ENCODE peak calls at places on chromosomes 7 and 10, in four cellular contexts. One of them, this sample, is unnamed.

GRCh38 chr10:13904053-13904452 is 317.3 kb downstream of the PRPF18 start:
- DNase-seq in ELR: no peak
- DNase-seq in NCI-H1694: no peak
- DNase-seq in colonic mucosa: no peak
- DNase-seq in this sample: no peak

GRCh38 chr7:157905740-157906461 is 569.1 kb downstream of the DNAJB6 start:
- DNase-seq in colonic mucosa: no peak
- DNase-seq in NCI-H1694: no peak
- DNase-seq in ELR: no peak
- DNase-seq in this sample: no peak

GRCh38 chr10:82668266-82668665 is 793.3 kb downstream of the NRG3 start:
- DNase-seq in NCI-H1694: no peak
- DNase-seq in ELR: peak; percentile 1
- DNase-seq in colonic mucosa: no peak
- DNase-seq in this sample: peak; percentile 38

GRCh38 chr7:6252748-6253147 is 19.7 kb downstream of the CYTH3 start:
- DNase-seq in NCI-H1694: no peak
- DNase-seq in colonic mucosa: no peak
- DNase-seq in ELR: no peak
- DNase-seq in this sample: no peak

GRCh38 chr10:4254101-4254994 is 469.3 kb upstream of the KLF6 start:
- DNase-seq in colonic mucosa: no peak
- DNase-seq in ELR: peak; percentile 70
- DNase-seq in NCI-H1694: no peak
- DNase-seq in this sample: no peak

GRCh38 chr10:70657036-70657435 is 15.3 kb upstream of the ADAMTS14 start:
- DNase-seq in NCI-H1694: no peak
- DNase-seq in colonic mucosa: no peak
- DNase-seq in ELR: no peak
- DNase-seq in this sample: no peak

GRCh38 chr10:31949266-31949665 is 20.6 kb upstream of the ARHGAP12 start:
- DNase-seq in NCI-H1694: no peak
- DNase-seq in colonic mucosa: no peak
- DNase-seq in ELR: no peak
- DNase-seq in this sample: no peak

GRCh38 chr7:97011536-97012292 is 6.4 kb downstream of the DLX6 start:
- DNase-seq in colonic mucosa: no peak
- DNase-seq in ELR: no peak
- DNase-seq in NCI-H1694: no peak
- DNase-seq in this sample: no peak

GRCh38 chr7:155959894-155960293 is 147.6 kb upstream of the SHH start:
- DNase-seq in ELR: no peak
- DNase-seq in colonic mucosa: peak; percentile 87
- DNase-seq in NCI-H1694: no peak
- DNase-seq in this sample: no peak

GRCh38 chr7:2517004-2517403 is 2.6 kb upstream of the LFNG start:
- DNase-seq in colonic mucosa: no peak
- DNase-seq in NCI-H1694: no peak
- DNase-seq in ELR: peak; percentile 97
- DNase-seq in this sample: no peak

GRCh38 chr7:44891372-44891771 is 6.0 kb upstream of the PURB start:
- DNase-seq in NCI-H1694: no peak
- DNase-seq in ELR: no peak
- DNase-seq in colonic mucosa: no peak
- DNase-seq in this sample: no peak

GRCh38 chr7:82481499-82482097 is 38.0 kb upstream of the CACNA2D1 start:
- DNase-seq in ELR: peak; percentile 55
- DNase-seq in NCI-H1694: no peak
- DNase-seq in colonic mucosa: no peak
- DNase-seq in this sample: peak; percentile 22

GRCh38 chr7:5177060-5177459 is 13.0 kb upstream of the WIPI2 start:
- DNase-seq in ELR: peak; percentile 88
- DNase-seq in NCI-H1694: peak; percentile 62
- DNase-seq in colonic mucosa: peak; percentile 27
- DNase-seq in this sample: peak; percentile 73

GRCh38 chr7:127809285-127809702 is 157.3 kb downstream of the SND1 start:
- DNase-seq in ELR: peak; percentile 82
- DNase-seq in colonic mucosa: no peak
- DNase-seq in NCI-H1694: peak; percentile 76
- DNase-seq in this sample: no peak

GRCh38 chr7:43583424-43584199 is 704 bp downstream of the STK17A start:
- DNase-seq in ELR: peak; percentile 70
- DNase-seq in colonic mucosa: peak; percentile 70
- DNase-seq in NCI-H1694: peak; percentile 19
- DNase-seq in this sample: peak; percentile 59

GRCh38 chr7:96331233-96331632 is 9.3 kb upstream of the SLC25A13 start:
- DNase-seq in colonic mucosa: no peak
- DNase-seq in NCI-H1694: no peak
- DNase-seq in ELR: no peak
- DNase-seq in this sample: no peak

GRCh38 chr7:77413128-77413527 is 3.0 kb downstream of the GSAP start:
- DNase-seq in colonic mucosa: no peak
- DNase-seq in ELR: no peak
- DNase-seq in NCI-H1694: no peak
- DNase-seq in this sample: no peak

GRCh38 chr7:24336461-24336860 is 52.5 kb downstream of the NPY start:
- DNase-seq in colonic mucosa: no peak
- DNase-seq in NCI-H1694: no peak
- DNase-seq in ELR: no peak
- DNase-seq in this sample: no peak

GRCh38 chr7:7552199-7552598 is 14.5 kb upstream of the MIOS start:
- DNase-seq in NCI-H1694: no peak
- DNase-seq in ELR: no peak
- DNase-seq in colonic mucosa: no peak
- DNase-seq in this sample: no peak

GRCh38 chr10:89836840-89837172 is 135.4 kb downstream of the KIF20B start:
- DNase-seq in NCI-H1694: no peak
- DNase-seq in ELR: no peak
- DNase-seq in colonic mucosa: no peak
- DNase-seq in this sample: no peak

GRCh38 chr7:46658281-46658680 is 737.2 kb upstream of the IGFBP3 start:
- DNase-seq in NCI-H1694: no peak
- DNase-seq in ELR: no peak
- DNase-seq in colonic mucosa: no peak
- DNase-seq in this sample: no peak

GRCh38 chr10:23280420-23281043 is 64.1 kb downstream of the C10orf67 start:
- DNase-seq in NCI-H1694: no peak
- DNase-seq in colonic mucosa: no peak
- DNase-seq in ELR: no peak
- DNase-seq in this sample: no peak

GRCh38 chr10:102963237-102963886 is 45.3 kb downstream of the CNNM2 start:
- DNase-seq in colonic mucosa: no peak
- DNase-seq in ELR: no peak
- DNase-seq in NCI-H1694: peak; percentile 1
- DNase-seq in this sample: no peak

GRCh38 chr10:54372164-54372563 is 428.9 kb downstream of the PCDH15 start:
- DNase-seq in NCI-H1694: no peak
- DNase-seq in colonic mucosa: no peak
- DNase-seq in ELR: no peak
- DNase-seq in this sample: no peak

GRCh38 chr10:11846542-11846941 is 23.4 kb downstream of the PROSER2 start:
- DNase-seq in NCI-H1694: no peak
- DNase-seq in colonic mucosa: no peak
- DNase-seq in ELR: no peak
- DNase-seq in this sample: no peak

GRCh38 chr10:30270247-30270646 is 78.8 kb downstream of the MTPAP start:
- DNase-seq in colonic mucosa: no peak
- DNase-seq in ELR: peak; percentile 49
- DNase-seq in NCI-H1694: no peak
- DNase-seq in this sample: no peak

GRCh38 chr7:24665564-24666294 is 91.5 kb downstream of the GSDME start:
- DNase-seq in colonic mucosa: peak; percentile 48
- DNase-seq in ELR: peak; percentile 73
- DNase-seq in NCI-H1694: peak; percentile 51
- DNase-seq in this sample: peak; percentile 61

GRCh38 chr7:130301606-130302005 is 8.6 kb downstream of the CPA4 start:
- DNase-seq in ELR: no peak
- DNase-seq in colonic mucosa: no peak
- DNase-seq in NCI-H1694: no peak
- DNase-seq in this sample: no peak

GRCh38 chr7:21771261-21771660 is 174.4 kb downstream of the CDCA7L start:
- DNase-seq in ELR: no peak
- DNase-seq in colonic mucosa: no peak
- DNase-seq in NCI-H1694: no peak
- DNase-seq in this sample: no peak

GRCh38 chr10:121927361-121927840 is 430 bp downstream of the ATE1 start:
- DNase-seq in ELR: peak; percentile 81
- DNase-seq in NCI-H1694: no peak
- DNase-seq in colonic mucosa: peak; percentile 74
- DNase-seq in this sample: peak; percentile 13

GRCh38 chr10:11424456-11425287 is 186.8 kb downstream of the USP6NL start:
- DNase-seq in NCI-H1694: peak; percentile 7
- DNase-seq in colonic mucosa: peak; percentile 42
- DNase-seq in ELR: peak; percentile 60
- DNase-seq in this sample: peak; percentile 54

GRCh38 chr7:27793780-27794179 is 53.8 kb downstream of the TAX1BP1 start:
- DNase-seq in ELR: peak; percentile 86
- DNase-seq in NCI-H1694: no peak
- DNase-seq in colonic mucosa: no peak
- DNase-seq in this sample: no peak

GRCh38 chr7:115906690-115907089 is 123.9 kb downstream of the TFEC start:
- DNase-seq in colonic mucosa: no peak
- DNase-seq in ELR: no peak
- DNase-seq in NCI-H1694: no peak
- DNase-seq in this sample: no peak

GRCh38 chr10:127916826-127917225 is 9.9 kb downstream of the PTPRE start:
- DNase-seq in NCI-H1694: no peak
- DNase-seq in ELR: no peak
- DNase-seq in colonic mucosa: no peak
- DNase-seq in this sample: no peak

GRCh38 chr10:17353568-17353967 is 100.8 kb downstream of the ST8SIA6 start:
- DNase-seq in colonic mucosa: no peak
- DNase-seq in ELR: peak; percentile 74
- DNase-seq in NCI-H1694: no peak
- DNase-seq in this sample: no peak

GRCh38 chr7:1056006-1056784 is 11.8 kb downstream of the GPR146 start:
- DNase-seq in ELR: no peak
- DNase-seq in colonic mucosa: no peak
- DNase-seq in NCI-H1694: no peak
- DNase-seq in this sample: no peak

GRCh38 chr10:103967433-103968142 is 648 bp downstream of the SLK start:
- DNase-seq in NCI-H1694: no peak
- DNase-seq in colonic mucosa: peak; percentile 50
- DNase-seq in ELR: peak; percentile 58
- DNase-seq in this sample: peak; percentile 23